ENCODE peak calls at places on chromosomes 5 and 9, in eight cellular contexts. V is K562, S is MM.1S, O is PC-3, L is GM12878, J is HepG2, F is endothelial cell of umbilical vein, M is HCT116. Q is an unnamed sample.
A peak's percentile ranks its signal among the peaks of the same experiment; 100 is the strongest.

GRCh38 chr9:69122391-69123141 is 51.5 kb upstream of the TJP2 start:
- DNase-seq in F (peak; percentile 81), V (no peak), M (peak; percentile 80), O (peak; percentile 65), J (peak; percentile 52), S (no peak), L (no peak), Q (no peak)

GRCh38 chr9:119961774-119962408 is 592.7 kb upstream of the BRINP1 start:
- DNase-seq in V (peak; percentile 49), L (no peak), O (peak; percentile 40), S (no peak), F (peak; percentile 7), M (peak; percentile 27), J (peak; percentile 12), Q (no peak)

GRCh38 chr5:69129413-69129812 is 35.6 kb downstream of the SLC30A5 start:
- DNase-seq in J (no peak), S (no peak), O (peak; percentile 64), L (no peak), F (no peak), V (no peak), M (no peak), Q (no peak)

GRCh38 chr5:106397700-106398099 is 1273.0 kb downstream of the EFNA5 start:
- DNase-seq in J (no peak), S (no peak), O (peak; percentile 95), L (no peak), V (no peak), M (peak; percentile 89), F (peak; percentile 92), Q (no peak)

GRCh38 chr9:114108016-114108833 is 9.1 kb upstream of the KIF12 start:
- DNase-seq in V (peak; percentile 79), O (peak; percentile 77), M (peak; percentile 52), F (peak; percentile 74), S (peak; percentile 45), L (no peak), J (peak; percentile 80), Q (no peak)

GRCh38 chr5:2753452-2754409 is 2.3 kb upstream of the IRX2 start:
- DNase-seq in S (no peak), J (no peak), L (no peak), O (no peak), M (no peak), V (no peak), F (no peak), Q (peak; percentile 16)

GRCh38 chr5:135466178-135467050 is 14.3 kb upstream of the TIFAB start:
- DNase-seq in O (peak; percentile 58), L (no peak), M (peak; percentile 36), F (peak; percentile 62), V (peak; percentile 83), J (peak; percentile 40), S (peak; percentile 60), Q (no peak)

GRCh38 chr9:91927912-91928510 is 22.0 kb downstream of the ROR2 start:
- DNase-seq in S (no peak), F (no peak), O (no peak), V (no peak), M (no peak), J (no peak), L (no peak), Q (no peak)

GRCh38 chr9:77016111-77016525 is 3.3 kb upstream of the FOXB2 start:
- DNase-seq in V (no peak), L (no peak), M (no peak), J (no peak), F (no peak), O (no peak), S (no peak), Q (no peak)

GRCh38 chr9:77013932-77014596 is 5.4 kb upstream of the FOXB2 start:
- DNase-seq in F (no peak), L (no peak), V (no peak), J (no peak), M (no peak), O (no peak), S (no peak), Q (no peak)

GRCh38 chr9:77014597-77015263 is 4.7 kb upstream of the FOXB2 start:
- DNase-seq in V (no peak), L (no peak), S (no peak), O (no peak), F (no peak), M (no peak), J (no peak), Q (no peak)

GRCh38 chr9:77016526-77017504 is 2.6 kb upstream of the FOXB2 start:
- DNase-seq in V (no peak), L (no peak), O (no peak), S (no peak), J (no peak), F (no peak), M (no peak), Q (no peak)

DNA sequence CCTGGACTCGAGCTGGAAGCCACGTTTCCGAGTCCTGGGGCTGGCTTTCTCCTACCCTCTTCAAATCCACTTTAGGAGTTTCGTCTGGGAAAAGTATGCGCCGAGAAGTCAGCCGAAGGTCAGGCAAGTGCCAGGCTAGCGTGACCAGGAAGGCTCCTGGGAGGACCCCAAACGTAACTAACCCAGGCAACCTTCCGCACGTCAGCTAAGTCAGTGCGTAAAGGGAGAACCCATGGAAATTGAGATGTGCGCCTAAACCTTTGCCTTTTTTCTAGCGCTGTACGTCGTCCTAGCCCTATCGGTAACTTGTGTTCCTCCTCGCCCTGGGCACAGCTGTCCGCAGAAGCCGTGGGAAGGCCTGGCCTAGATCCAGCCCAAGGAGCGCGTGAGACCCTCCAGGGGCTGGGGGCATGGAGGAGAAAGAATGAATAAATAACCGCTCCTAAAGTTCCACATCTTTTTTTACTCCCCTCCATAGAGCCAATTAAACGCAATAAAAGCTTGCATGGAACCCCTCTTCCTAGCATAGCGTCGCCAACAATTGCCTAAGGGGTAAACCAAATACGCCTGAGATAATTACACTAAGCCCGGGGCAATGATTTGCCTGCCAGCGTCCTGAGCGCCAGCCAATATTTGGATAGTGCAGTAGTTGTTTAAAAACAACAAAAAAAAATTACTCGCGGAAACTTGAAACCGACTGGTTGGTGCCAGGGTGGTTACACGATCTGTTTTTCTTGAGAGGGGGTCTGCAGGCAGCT is 4.0 kb upstream of the FOXB2 start:
- DNase-seq in O (no peak), L (no peak), J (no peak), V (no peak), M (no peak), F (no peak), S (no peak), Q (no peak)
- TF ChIP-seq EZH2 in O (no peak), L (no peak), J (no peak), V (no peak), M (no peak), F (peak; percentile 42), S (no peak), Q (no peak)

DNA sequence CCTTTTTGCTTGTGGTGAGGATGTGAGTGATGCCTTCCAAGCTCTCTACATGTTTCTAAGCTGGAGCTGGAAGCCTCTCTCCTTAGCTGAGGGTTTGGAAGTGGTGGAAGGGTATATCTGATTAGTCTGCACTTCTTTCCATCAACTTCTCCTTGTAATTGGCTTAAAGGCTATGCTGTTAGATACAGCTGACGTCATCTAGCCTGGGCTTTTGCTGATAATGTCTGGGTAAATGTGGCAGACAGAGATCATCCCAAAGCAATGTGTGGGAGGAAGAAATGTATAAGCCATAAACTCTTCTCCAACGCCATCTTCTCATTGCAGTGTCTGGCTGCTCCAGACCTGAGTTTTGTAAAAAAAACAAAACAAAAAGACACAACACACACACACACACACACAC is 29.3 kb downstream of the ZNF354C start:
- DNase-seq in O (no peak), S (no peak), M (no peak), F (no peak), L (no peak), J (no peak), V (no peak), Q (no peak)
- H3K9me3 ChIP-seq in O (peaks cover 12% of the 10 kb centered on the region), S (no peaks in the 10 kb centered on the region), M (peaks cover 6% of the 10 kb centered on the region), F (peaks cover 1% of the 10 kb centered on the region), L (no peaks in the 10 kb centered on the region), J (peaks cover 79% of the 10 kb centered on the region), V (no peaks in the 10 kb centered on the region), Q (peaks cover 11% of the 10 kb centered on the region)

GRCh38 chr9:135488527-135488926 is 8.9 kb downstream of the PPP1R26 start:
- DNase-seq in M (no peak), L (no peak), J (no peak), S (no peak), V (no peak), O (no peak), F (no peak), Q (no peak)

GRCh38 chr9:135485832-135486231 is 6.2 kb downstream of the PPP1R26 start:
- DNase-seq in J (no peak), L (no peak), S (no peak), F (no peak), V (no peak), O (no peak), M (no peak), Q (no peak)

GRCh38 chr9:135488013-135488330 is 8.4 kb downstream of the PPP1R26 start:
- DNase-seq in M (no peak), F (no peak), V (no peak), L (no peak), O (no peak), S (no peak), J (no peak), Q (no peak)

GRCh38 chr9:135486267-135487065 is 6.9 kb downstream of the PPP1R26 start:
- DNase-seq in O (no peak), L (no peak), J (no peak), S (no peak), V (no peak), F (no peak), M (no peak), Q (no peak)

DNA sequence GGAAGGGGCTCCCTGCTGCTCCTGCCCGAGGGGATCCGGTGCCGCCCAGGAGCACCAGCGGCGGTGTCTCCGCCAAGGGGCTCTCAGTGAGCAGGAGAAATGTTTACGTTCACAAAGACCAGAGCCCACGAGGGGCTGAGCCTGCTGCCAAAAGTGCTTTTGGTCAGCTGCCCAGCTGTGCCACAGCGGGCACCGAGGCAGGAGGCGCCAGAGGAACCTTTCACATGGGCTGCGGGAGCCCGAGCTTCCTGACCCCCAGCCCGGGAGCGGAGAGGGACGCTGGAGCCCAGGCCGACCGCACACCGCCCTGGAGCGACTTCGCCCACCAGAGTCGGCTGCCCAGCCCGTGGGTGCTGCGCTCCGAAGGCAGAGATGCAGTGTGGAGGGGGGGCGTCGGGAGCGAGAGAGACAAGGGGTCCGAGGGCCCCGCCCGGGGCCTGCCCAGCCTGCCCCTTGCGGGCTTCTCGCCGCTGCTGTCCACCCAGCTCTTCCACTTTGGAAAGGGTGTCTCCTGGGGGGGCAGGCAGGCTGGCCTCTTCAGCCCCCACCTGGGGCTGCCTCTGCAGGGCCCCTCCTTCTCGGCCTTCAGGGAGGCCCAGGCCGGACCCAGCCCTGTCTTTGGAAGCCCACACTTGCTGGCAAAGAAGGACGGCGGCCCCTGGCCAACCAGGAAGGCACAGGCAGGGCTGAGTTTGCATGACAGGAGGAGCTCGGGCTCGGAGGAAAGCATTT is 7.9 kb downstream of the PPP1R26 start:
- DNase-seq in M (no peak), V (no peak), J (no peak), S (no peak), F (no peak), O (no peak), L (no peak), Q (no peak)
- H3K9ac ChIP-seq in M (no peak overlapping the region), V (no peak overlapping the region), J (no peak overlapping the region), S (no peak overlapping the region), F (no peak overlapping the region), O (no peak overlapping the region), L (no peak overlapping the region), Q (no peak overlapping the region)

DNA sequence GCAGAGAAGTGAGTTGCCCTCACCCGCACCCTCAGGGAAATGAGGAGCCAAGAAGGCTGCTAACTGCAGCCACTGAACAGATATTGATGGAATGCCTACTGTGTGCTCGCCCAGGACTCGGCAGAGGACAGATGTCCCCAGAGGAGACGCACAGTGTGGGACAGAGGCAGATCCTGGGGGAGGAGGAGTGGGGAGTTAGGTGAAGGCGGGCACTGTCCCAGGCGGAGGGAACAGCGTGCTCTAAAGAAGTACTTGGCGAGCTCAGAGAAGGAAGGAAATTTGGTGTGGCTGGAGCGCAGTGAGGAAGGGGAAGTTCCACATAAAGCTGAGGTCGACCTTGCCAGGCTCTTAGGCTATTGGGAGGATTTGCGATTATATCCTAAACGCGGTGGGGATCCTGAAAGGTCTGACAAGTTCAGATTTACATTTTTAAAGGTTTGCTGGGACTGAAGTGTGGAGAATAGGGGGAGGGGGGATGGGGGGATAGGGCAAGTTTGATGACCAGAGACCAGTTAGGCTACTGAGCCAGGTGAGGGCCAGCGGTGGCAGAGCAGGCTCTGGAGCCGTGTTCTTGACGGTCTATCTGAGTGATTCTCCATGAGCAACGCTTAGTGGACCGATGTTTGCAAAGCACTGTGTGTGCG is 23.6 kb upstream of the CERCAM start:
- DNase-seq in M (no peak), F (peak; percentile 24), V (no peak), L (no peak), O (no peak), J (peak; percentile 25), S (no peak), Q (no peak)
- TF ChIP-seq EZH2 in M (no peak), F (no peak), V (no peak), L (no peak), O (no peak), J (no peak), S (no peak), Q (no peak)